ENCODE peak calls at places on chromosomes 11 and 22, in six cellular contexts. One of them, this sample, is unnamed.

GRCh38 chr11:102604875-102605274 is 20.3 kb downstream of the MMP20 start:
- DNase-seq in thyroid gland: no peak
- DNase-seq in prostate gland: no peak
- DNase-seq in epithelial cell of esophagus: peak
- DNase-seq in AG04449: no peak
- DNase-seq in lower leg skin: no peak
- DNase-seq in this sample: no peak

GRCh38 chr11:103749158-103749557 is 287.3 kb upstream of the DDI1 start:
- DNase-seq in prostate gland: no peak
- DNase-seq in lower leg skin: no peak
- DNase-seq in AG04449: no peak
- DNase-seq in epithelial cell of esophagus: peak
- DNase-seq in thyroid gland: no peak
- DNase-seq in this sample: no peak

GRCh38 chr11:995058-995751 is 41.3 kb downstream of the MUC6 start:
- DNase-seq in AG04449: no peak
- DNase-seq in prostate gland: no peak
- DNase-seq in thyroid gland: no peak
- DNase-seq in lower leg skin: no peak
- DNase-seq in epithelial cell of esophagus: no peak
- DNase-seq in this sample: no peak

GRCh38 chr11:444397-445144 is 2.8 kb upstream of the ANO9 start:
- DNase-seq in lower leg skin: no peak
- DNase-seq in epithelial cell of esophagus: peak
- DNase-seq in AG04449: no peak
- DNase-seq in prostate gland: no peak
- DNase-seq in thyroid gland: peak
- DNase-seq in this sample: no peak

GRCh38 chr11:15119352-15119751 is 4.6 kb downstream of the INSC start:
- DNase-seq in thyroid gland: no peak
- DNase-seq in lower leg skin: no peak
- DNase-seq in prostate gland: no peak
- DNase-seq in epithelial cell of esophagus: no peak
- DNase-seq in AG04449: no peak
- DNase-seq in this sample: no peak

GRCh38 chr11:116707250-116707649 is 65.5 kb downstream of the BUD13 start:
- DNase-seq in AG04449: no peak
- DNase-seq in thyroid gland: no peak
- DNase-seq in epithelial cell of esophagus: peak
- DNase-seq in prostate gland: no peak
- DNase-seq in lower leg skin: no peak
- DNase-seq in this sample: no peak

GRCh38 chr22:27750866-27751265 is 50.7 kb downstream of the MN1 start:
- DNase-seq in thyroid gland: no peak
- DNase-seq in AG04449: no peak
- DNase-seq in prostate gland: no peak
- DNase-seq in epithelial cell of esophagus: no peak
- DNase-seq in lower leg skin: no peak
- DNase-seq in this sample: no peak

GRCh38 chr11:93131709-93132108 is 66.1 kb downstream of the SLC36A4 start:
- DNase-seq in prostate gland: no peak
- DNase-seq in AG04449: no peak
- DNase-seq in epithelial cell of esophagus: no peak
- DNase-seq in lower leg skin: no peak
- DNase-seq in thyroid gland: no peak
- DNase-seq in this sample: no peak

GRCh38 chr11:1458340-1459218 is 28.0 kb downstream of the MOB2 start:
- DNase-seq in prostate gland: peak
- DNase-seq in AG04449: no peak
- DNase-seq in thyroid gland: peak
- DNase-seq in epithelial cell of esophagus: peak
- DNase-seq in lower leg skin: no peak
- DNase-seq in this sample: no peak

GRCh38 chr11:95297680-95298452 is 66.9 kb upstream of the SESN3 start:
- DNase-seq in epithelial cell of esophagus: no peak
- DNase-seq in thyroid gland: peak
- DNase-seq in AG04449: no peak
- DNase-seq in prostate gland: no peak
- DNase-seq in lower leg skin: no peak
- DNase-seq in this sample: no peak

GRCh38 chr11:47144541-47144940 is 32.1 kb downstream of the ARFGAP2 start:
- DNase-seq in thyroid gland: no peak
- DNase-seq in lower leg skin: peak
- DNase-seq in prostate gland: no peak
- DNase-seq in epithelial cell of esophagus: no peak
- DNase-seq in AG04449: no peak
- DNase-seq in this sample: no peak

GRCh38 chr11:64777449-64778222 is 706 bp downstream of the SF1 start:
- DNase-seq in AG04449: peak
- DNase-seq in thyroid gland: peak
- DNase-seq in lower leg skin: peak
- DNase-seq in epithelial cell of esophagus: peak
- DNase-seq in prostate gland: peak
- DNase-seq in this sample: peak

GRCh38 chr11:57900315-57900714 is 123.4 kb upstream of the OR9Q1 start:
- DNase-seq in epithelial cell of esophagus: peak
- DNase-seq in thyroid gland: no peak
- DNase-seq in lower leg skin: no peak
- DNase-seq in prostate gland: no peak
- DNase-seq in AG04449: no peak
- DNase-seq in this sample: no peak

GRCh38 chr11:93831343-93832082 is 18.9 kb downstream of the VSTM5 start:
- DNase-seq in thyroid gland: no peak
- DNase-seq in prostate gland: no peak
- DNase-seq in lower leg skin: no peak
- DNase-seq in AG04449: no peak
- DNase-seq in epithelial cell of esophagus: no peak
- DNase-seq in this sample: no peak

GRCh38 chr22:38696606-38697005 is 4.1 kb downstream of the JOSD1 start:
- DNase-seq in lower leg skin: no peak
- DNase-seq in epithelial cell of esophagus: peak
- DNase-seq in thyroid gland: no peak
- DNase-seq in AG04449: no peak
- DNase-seq in prostate gland: no peak
- DNase-seq in this sample: no peak

GRCh38 chr22:29693151-29693550 is 26.7 kb upstream of the CABP7 start:
- DNase-seq in epithelial cell of esophagus: no peak
- DNase-seq in lower leg skin: no peak
- DNase-seq in thyroid gland: no peak
- DNase-seq in prostate gland: no peak
- DNase-seq in AG04449: no peak
- DNase-seq in this sample: no peak

GRCh38 chr22:31148516-31148915 is 8.2 kb upstream of the PLA2G3 start:
- DNase-seq in epithelial cell of esophagus: no peak
- DNase-seq in lower leg skin: no peak
- DNase-seq in thyroid gland: peak
- DNase-seq in prostate gland: no peak
- DNase-seq in AG04449: no peak
- DNase-seq in this sample: no peak

GRCh38 chr11:22666320-22666699 is at the start of gene GAS2:
- DNase-seq in thyroid gland: no peak
- DNase-seq in lower leg skin: no peak
- DNase-seq in epithelial cell of esophagus: no peak
- DNase-seq in prostate gland: no peak
- DNase-seq in AG04449: no peak
- DNase-seq in this sample: no peak

GRCh38 chr22:42799462-42800405 is 57.3 kb downstream of the ARFGAP3 start:
- DNase-seq in lower leg skin: peak
- DNase-seq in thyroid gland: no peak
- DNase-seq in prostate gland: no peak
- DNase-seq in epithelial cell of esophagus: no peak
- DNase-seq in AG04449: no peak
- DNase-seq in this sample: no peak

GRCh38 chr22:39979458-39979857 is 15.3 kb upstream of the FAM83F start:
- DNase-seq in lower leg skin: no peak
- DNase-seq in AG04449: no peak
- DNase-seq in thyroid gland: no peak
- DNase-seq in epithelial cell of esophagus: no peak
- DNase-seq in prostate gland: no peak
- DNase-seq in this sample: no peak

GRCh38 chr11:1437500-1437899 is 47.8 kb downstream of the BRSK2 start:
- DNase-seq in epithelial cell of esophagus: no peak
- DNase-seq in prostate gland: no peak
- DNase-seq in AG04449: peak
- DNase-seq in lower leg skin: no peak
- DNase-seq in thyroid gland: no peak
- DNase-seq in this sample: no peak

GRCh38 chr11:65041206-65042035 is at the start of gene SAC3D1:
- DNase-seq in AG04449: no peak
- DNase-seq in epithelial cell of esophagus: peak
- DNase-seq in lower leg skin: no peak
- DNase-seq in prostate gland: no peak
- DNase-seq in thyroid gland: peak
- DNase-seq in this sample: no peak

GRCh38 chr11:34537636-34538035 is 24.0 kb upstream of the ELF5 start:
- DNase-seq in prostate gland: no peak
- DNase-seq in lower leg skin: peak
- DNase-seq in thyroid gland: no peak
- DNase-seq in epithelial cell of esophagus: peak
- DNase-seq in AG04449: no peak
- DNase-seq in this sample: no peak

GRCh38 chr22:44357962-44358553 is 45.3 kb upstream of the SHISAL1 start:
- DNase-seq in thyroid gland: peak
- DNase-seq in epithelial cell of esophagus: no peak
- DNase-seq in AG04449: no peak
- DNase-seq in prostate gland: no peak
- DNase-seq in lower leg skin: peak
- DNase-seq in this sample: no peak

GRCh38 chr11:107996025-107996776 is 12.5 kb upstream of the CUL5 start:
- DNase-seq in lower leg skin: no peak
- DNase-seq in epithelial cell of esophagus: no peak
- DNase-seq in AG04449: no peak
- DNase-seq in thyroid gland: no peak
- DNase-seq in prostate gland: no peak
- DNase-seq in this sample: no peak

GRCh38 chr11:57480409-57481137 is 20.2 kb downstream of the RTN4RL2 start:
- DNase-seq in lower leg skin: peak
- DNase-seq in prostate gland: peak
- DNase-seq in thyroid gland: peak
- DNase-seq in epithelial cell of esophagus: peak
- DNase-seq in AG04449: no peak
- DNase-seq in this sample: peak

GRCh38 chr11:12184696-12185095 is 74.3 kb downstream of the MICAL2 start:
- DNase-seq in AG04449: no peak
- DNase-seq in epithelial cell of esophagus: no peak
- DNase-seq in lower leg skin: no peak
- DNase-seq in thyroid gland: no peak
- DNase-seq in prostate gland: no peak
- DNase-seq in this sample: no peak

GRCh38 chr11:75437966-75438659 is 5.1 kb upstream of the KLHL35 start:
- DNase-seq in prostate gland: no peak
- DNase-seq in thyroid gland: no peak
- DNase-seq in lower leg skin: no peak
- DNase-seq in epithelial cell of esophagus: peak
- DNase-seq in AG04449: no peak
- DNase-seq in this sample: no peak

GRCh38 chr22:37240240-37240940 is 3.7 kb downstream of the RAC2 start:
- DNase-seq in prostate gland: no peak
- DNase-seq in thyroid gland: no peak
- DNase-seq in epithelial cell of esophagus: no peak
- DNase-seq in lower leg skin: no peak
- DNase-seq in AG04449: no peak
- DNase-seq in this sample: no peak

GRCh38 chr22:26669060-26669481 is 11.7 kb downstream of the MIAT start:
- DNase-seq in epithelial cell of esophagus: peak
- DNase-seq in prostate gland: no peak
- DNase-seq in AG04449: no peak
- DNase-seq in lower leg skin: no peak
- DNase-seq in thyroid gland: no peak
- DNase-seq in this sample: no peak

GRCh38 chr11:76162336-76163288 is 43.7 kb downstream of the WNT11 start:
- DNase-seq in lower leg skin: no peak
- DNase-seq in prostate gland: no peak
- DNase-seq in thyroid gland: peak
- DNase-seq in AG04449: no peak
- DNase-seq in epithelial cell of esophagus: no peak
- DNase-seq in this sample: no peak

GRCh38 chr11:15657264-15657663 is 542.5 kb downstream of the INSC start:
- DNase-seq in AG04449: no peak
- DNase-seq in epithelial cell of esophagus: no peak
- DNase-seq in thyroid gland: no peak
- DNase-seq in lower leg skin: no peak
- DNase-seq in prostate gland: no peak
- DNase-seq in this sample: no peak

GRCh38 chr11:123472236-123472935 is 42.3 kb downstream of the GRAMD1B start:
- DNase-seq in prostate gland: peak
- DNase-seq in thyroid gland: no peak
- DNase-seq in lower leg skin: peak
- DNase-seq in epithelial cell of esophagus: peak
- DNase-seq in AG04449: no peak
- DNase-seq in this sample: no peak

GRCh38 chr11:118175600-118176399 is 639 bp downstream of the SCN2B start:
- DNase-seq in thyroid gland: no peak
- DNase-seq in prostate gland: no peak
- DNase-seq in lower leg skin: no peak
- DNase-seq in AG04449: no peak
- DNase-seq in epithelial cell of esophagus: peak
- DNase-seq in this sample: no peak
- H3K4me3 ChIP-seq in thyroid gland: no peak
- H3K4me3 ChIP-seq in prostate gland: no peak
- H3K4me3 ChIP-seq in lower leg skin: no peak
- H3K4me3 ChIP-seq in AG04449: no peak
- H3K4me3 ChIP-seq in epithelial cell of esophagus: no peak
- H3K4me3 ChIP-seq in this sample: peak

GRCh38 chr11:69468236-69468635 is 13.2 kb upstream of the LINC01488 start:
- DNase-seq in epithelial cell of esophagus: no peak
- DNase-seq in lower leg skin: no peak
- DNase-seq in prostate gland: no peak
- DNase-seq in AG04449: no peak
- DNase-seq in thyroid gland: no peak
- DNase-seq in this sample: no peak
- TF ChIP-seq CTCF in epithelial cell of esophagus: no peak
- TF ChIP-seq CTCF in lower leg skin: no peak
- TF ChIP-seq CTCF in prostate gland: no peak
- TF ChIP-seq CTCF in AG04449: no peak
- TF ChIP-seq CTCF in thyroid gland: no peak
- TF ChIP-seq CTCF in this sample: no peak

GRCh38 chr11:84923489-84923888 is 703.7 kb downstream of the DLG2 start:
- DNase-seq in prostate gland: no peak
- DNase-seq in lower leg skin: no peak
- DNase-seq in thyroid gland: no peak
- DNase-seq in epithelial cell of esophagus: no peak
- DNase-seq in AG04449: no peak
- DNase-seq in this sample: no peak
- H3K4me3 ChIP-seq in prostate gland: no peak
- H3K4me3 ChIP-seq in lower leg skin: no peak
- H3K4me3 ChIP-seq in thyroid gland: no peak
- H3K4me3 ChIP-seq in epithelial cell of esophagus: no peak
- H3K4me3 ChIP-seq in AG04449: no peak
- H3K4me3 ChIP-seq in this sample: no peak

DNA sequence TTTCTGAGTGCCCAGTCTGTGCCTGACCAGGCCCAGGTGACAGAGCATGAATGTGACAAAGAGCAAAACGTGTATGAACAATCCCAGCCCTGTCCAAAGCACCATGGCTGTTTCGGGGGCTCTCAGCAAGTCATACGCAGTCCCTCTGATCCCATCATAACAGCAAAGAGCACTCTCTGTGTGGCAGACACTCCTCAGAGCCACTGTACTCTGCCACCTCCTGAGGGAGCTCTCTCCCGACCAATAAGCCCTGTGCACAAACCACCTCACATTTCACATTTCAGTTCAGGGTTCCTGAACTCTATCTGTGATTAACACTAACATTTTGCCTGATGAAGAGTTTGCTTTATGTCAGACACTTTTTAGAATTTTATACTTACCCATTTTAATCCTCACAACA is 6.6 kb downstream of the DGCR2 start:
- DNase-seq in lower leg skin: no peak
- DNase-seq in AG04449: no peak
- DNase-seq in epithelial cell of esophagus: peak
- DNase-seq in thyroid gland: no peak
- DNase-seq in prostate gland: no peak
- DNase-seq in this sample: peak
- TF ChIP-seq CTCF in lower leg skin: no peak
- TF ChIP-seq CTCF in AG04449: peak
- TF ChIP-seq CTCF in epithelial cell of esophagus: peak
- TF ChIP-seq CTCF in thyroid gland: no peak
- TF ChIP-seq CTCF in prostate gland: no peak
- TF ChIP-seq CTCF in this sample: no peak

This sample was measured in gastrocnemius medialis.